ENCODE peak calls at places on chromosomes 4 and X, in seven cellular contexts. C is GM23338, I is GM23248, V is PC-3, D is MM.1S, U is neural progenitor cell, A is SK-N-SH. X is an unnamed sample.

GRCh38 chrX:50448565-50448964 is 22.1 kb downstream of the DGKK start:
- DNase-seq in C (peak; percentile 41), A (no peak), V (peak; percentile 81), U (no peak), D (no peak), I (peak; percentile 22), X (peak; percentile 2)

GRCh38 chrX:47176101-47176740 is 17.4 kb upstream of the UBA1 start:
- DNase-seq in A (no peak), V (no peak), C (no peak), U (no peak), I (no peak), D (no peak), X (no peak)

GRCh38 chr4:28369504-28369903 is 1508.9 kb downstream of the STIM2 start:
- DNase-seq in D (no peak), A (no peak), I (peak; percentile 53), V (no peak), U (no peak), C (no peak), X (no peak)

GRCh38 chr4:169147217-169147616 is 123.5 kb downstream of the SH3RF1 start:
- DNase-seq in C (no peak), D (no peak), V (peak; percentile 71), U (no peak), A (no peak), I (peak; percentile 48), X (no peak)

GRCh38 chr4:112213091-112213490 is 18.5 kb upstream of the AP1AR start:
- DNase-seq in C (no peak), A (no peak), U (no peak), V (no peak), I (peak; percentile 22), D (peak; percentile 33), X (peak; percentile 23)

GRCh38 chr4:81452452-81453011 is 19.2 kb downstream of the RASGEF1B start:
- DNase-seq in V (peak; percentile 76), D (no peak), U (no peak), A (no peak), C (no peak), I (peak; percentile 34), X (no peak)

GRCh38 chr4:150078996-150079581 is 844 bp downstream of the DCLK2 start:
- DNase-seq in D (peak; percentile 23), C (peak; percentile 67), A (peak; percentile 77), U (peak; percentile 64), I (peak; percentile 72), V (peak; percentile 19), X (no peak)

GRCh38 chrX:97238632-97239031 is 354.9 kb downstream of the RPA4 start:
- DNase-seq in D (no peak), I (no peak), U (no peak), C (peak; percentile 15), V (peak; percentile 83), A (no peak), X (no peak)

GRCh38 chrX:46710927-46711623 is 47.8 kb downstream of the SLC9A7 start:
- DNase-seq in V (no peak), I (no peak), U (peak; percentile 17), A (peak; percentile 13), C (peak; percentile 11), D (no peak), X (peak; percentile 73)

GRCh38 chrX:64975491-64975890 is 759 bp downstream of the ZC4H2 start:
- DNase-seq in V (peak; percentile 42), U (peak; percentile 72), A (peak; percentile 46), I (peak; percentile 62), C (peak; percentile 60), D (peak; percentile 31), X (peak; percentile 49)

GRCh38 chr4:186347743-186348142 is 81.8 kb downstream of the F11 start:
- DNase-seq in D (no peak), A (no peak), V (no peak), C (peak; percentile 21), I (no peak), U (peak; percentile 20), X (no peak)

GRCh38 chr4:176844448-176844847 is 51.7 kb upstream of the VEGFC start:
- DNase-seq in U (no peak), C (no peak), V (no peak), D (no peak), A (no peak), I (no peak), X (no peak)

GRCh38 chrX:45063319-45064095 is 137.2 kb downstream of the DIPK2B start:
- DNase-seq in C (no peak), V (peak; percentile 87), D (no peak), I (no peak), A (no peak), U (no peak), X (no peak)

GRCh38 chr4:11133868-11134267 is 294.8 kb downstream of the HS3ST1 start:
- DNase-seq in V (no peak), D (no peak), U (no peak), C (no peak), A (no peak), I (no peak), X (no peak)

GRCh38 chr4:16225681-16225995 is 633 bp downstream of the TAPT1 start:
- DNase-seq in I (no peak), C (no peak), U (no peak), V (peak; percentile 3), D (no peak), A (no peak), X (no peak)

GRCh38 chr4:24266951-24267577 is 317.3 kb downstream of the DHX15 start:
- DNase-seq in U (no peak), I (peak; percentile 81), A (no peak), V (no peak), C (peak; percentile 21), D (no peak), X (no peak)

GRCh38 chr4:119785963-119786362 is 157.4 kb upstream of the PDE5A start:
- DNase-seq in I (peak; percentile 46), C (peak; percentile 58), D (peak; percentile 46), V (peak; percentile 44), U (no peak), A (no peak), X (no peak)

GRCh38 chr4:74451214-74451661 is 6.3 kb downstream of the AREG start:
- DNase-seq in U (no peak), A (no peak), C (peak; percentile 21), D (no peak), I (peak; percentile 83), V (peak; percentile 85), X (no peak)

GRCh38 chr4:110621328-110621812 is 1.5 kb downstream of the PITX2 start:
- DNase-seq in D (no peak), C (peak; percentile 21), I (no peak), A (no peak), U (no peak), V (no peak), X (peak; percentile 32)

GRCh38 chrX:78514852-78515251 is 144.3 kb downstream of the RTL3 start:
- DNase-seq in C (peak; percentile 90), V (peak; percentile 63), A (no peak), D (peak; percentile 63), I (no peak), U (peak; percentile 76), X (no peak)

GRCh38 chr4:159071178-159071968 is 31.5 kb upstream of the RAPGEF2 start:
- DNase-seq in D (no peak), I (peak; percentile 65), C (peak; percentile 77), U (no peak), V (peak; percentile 71), A (no peak), X (no peak)

GRCh38 chrX:57595381-57595811 is 3.6 kb downstream of the ZXDB start:
- DNase-seq in V (peak; percentile 84), A (no peak), C (peak; percentile 1), U (no peak), D (no peak), I (peak; percentile 78), X (no peak)
- H3K27ac ChIP-seq in V (peak overlapping the region; percentile 72), A (peak overlapping the region; percentile 87), C (no peak overlapping the region), U (no peak overlapping the region), D (no peak overlapping the region), I (peak overlapping the region; percentile 48), X (no peak overlapping the region)

GRCh38 chrX:14032383-14032782 is 2.7 kb upstream of the GEMIN8 start:
- DNase-seq in A (peak; percentile 55), C (peak; percentile 73), U (peak; percentile 57), I (peak; percentile 55), V (peak; percentile 66), D (peak; percentile 33), X (peak; percentile 63)
- H3K4me1 ChIP-seq in A (peaks cover 10% of the 10 kb centered on the region), C (peaks cover 17% of the 10 kb centered on the region), U (peaks cover 4% of the 10 kb centered on the region), I (peaks cover 18% of the 10 kb centered on the region), V (peaks cover 28% of the 10 kb centered on the region), D (peaks cover 12% of the 10 kb centered on the region), X (peaks cover 19% of the 10 kb centered on the region)

GRCh38 chr4:1050486-1051213 is 39.2 kb downstream of the FGFRL1 start:
- DNase-seq in I (no peak), U (peak; percentile 82), A (peak; percentile 44), V (no peak), C (no peak), D (no peak), X (no peak)

GRCh38 chr4:1049591-1049905 is 38.1 kb downstream of the FGFRL1 start:
- DNase-seq in V (no peak), D (no peak), C (no peak), A (peak; percentile 51), U (peak; percentile 5), I (no peak), X (no peak)

GRCh38 chr4:1047106-1047975 is 35.9 kb downstream of the FGFRL1 start:
- DNase-seq in A (no peak), U (peak; percentile 1), V (no peak), C (peak; percentile 23), I (no peak), D (no peak), X (no peak)

GRCh38 chr4:1048781-1049590 is 37.6 kb downstream of the FGFRL1 start:
- DNase-seq in U (peak; percentile 1), I (no peak), A (peak; percentile 24), C (no peak), V (no peak), D (no peak), X (no peak)

DNA sequence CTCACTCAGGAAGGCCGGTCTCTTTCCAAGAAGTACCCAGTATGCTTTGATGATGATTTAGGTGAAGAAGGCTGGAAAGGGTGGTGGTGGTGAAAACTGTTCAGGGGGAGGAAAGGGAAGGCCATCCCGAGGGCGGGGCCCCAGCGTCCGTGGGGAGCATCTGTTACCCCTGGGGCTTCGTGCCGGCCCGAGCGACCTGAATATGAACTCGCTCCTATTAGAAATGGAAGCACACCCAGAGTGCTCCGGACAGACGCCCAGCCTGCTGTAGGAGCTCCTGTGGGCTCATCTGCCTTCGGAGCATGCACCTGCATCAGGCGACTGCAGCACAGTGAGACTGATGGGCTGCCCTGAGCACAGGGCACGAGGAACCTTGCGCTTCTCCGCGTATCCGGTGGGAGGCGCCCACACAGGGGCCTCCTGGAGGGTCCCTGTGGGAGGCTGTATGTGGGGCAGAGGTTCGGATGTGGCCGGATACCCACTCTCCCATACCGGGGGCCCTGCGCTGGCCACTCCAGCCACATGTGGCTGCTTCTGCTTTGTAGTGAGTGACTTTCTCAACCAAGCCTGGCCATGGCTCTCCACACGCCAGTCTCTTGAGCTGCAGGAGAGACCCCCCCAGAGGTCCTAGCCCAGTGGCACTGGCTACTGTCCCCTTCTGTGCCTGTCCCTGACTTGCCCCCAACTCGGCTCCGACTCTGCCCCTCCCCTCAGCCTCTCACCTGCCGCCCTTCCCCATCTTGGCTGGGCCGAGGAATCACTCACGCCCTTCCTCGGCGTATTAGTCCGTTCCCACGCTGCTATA is 36.8 kb downstream of the FGFRL1 start:
- DNase-seq in C (peak; percentile 9), V (no peak), I (no peak), D (no peak), U (peak; percentile 4), A (peak; percentile 21), X (no peak)
- TF ChIP-seq EZH2phosphoT487 in C (no peak), V (no peak), I (no peak), D (no peak), U (no peak), A (no peak), X (no peak)

DNA sequence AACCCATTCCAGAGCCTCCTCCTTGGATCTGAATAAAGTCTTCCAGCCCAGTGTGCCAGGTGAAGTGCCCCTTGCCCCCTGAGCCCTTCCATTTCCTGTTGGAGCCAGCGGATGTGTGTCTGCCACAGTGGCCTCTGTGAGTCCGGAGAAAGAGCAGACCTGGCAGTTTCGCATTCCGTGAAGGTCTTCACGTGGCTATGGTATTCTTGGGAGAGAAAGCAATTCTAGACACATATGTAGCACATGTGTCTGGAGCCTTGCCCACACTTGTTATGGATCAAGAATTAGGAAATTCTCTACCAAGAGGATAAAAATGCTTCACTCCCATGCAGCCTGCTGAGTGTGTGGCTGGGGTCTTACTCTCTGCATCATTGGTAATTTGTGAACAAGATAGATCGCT is 130.9 kb downstream of the REPS2 start:
- DNase-seq in D (no peak), A (no peak), C (no peak), I (no peak), U (no peak), V (no peak), X (no peak)
- H3K27ac ChIP-seq in D (peak overlapping the region; percentile 4), A (peak overlapping the region; percentile 40), C (no peak overlapping the region), I (no peak overlapping the region), U (no peak overlapping the region), V (no peak overlapping the region), X (no peak overlapping the region)

X was measured in OCI-LY7.